ENCODE peak calls at places on chromosomes 3 and 15, in ten cellular contexts. T is sigmoid colon; M is bronchial epithelial cell; E is PC-3; D is cardiac muscle cell; K is left ventricle myocardium inferior; Y is CD8-positive, alpha-beta T cell; N is epithelial cell of proximal tubule; W is neuronal stem cell; R is heart left ventricle. H is an unnamed sample.

GRCh38 chr3:122727279-122727678 is 46.6 kb downstream of the PARP14 start:
- DNase-seq in T (no peak), M (no peak), E (no peak), D (no peak), K (no peak), Y (no peak), N (no peak), W (no peak), R (no peak), H (no peak)

GRCh38 chr15:99954361-99955180 is 221.3 kb upstream of the LYSMD4 start:
- DNase-seq in T (peak), M (no peak), E (no peak), D (no peak), K (no peak), Y (no peak), N (no peak), W (no peak), R (no peak), H (no peak)

GRCh38 chr15:74179101-74179841 is 5.8 kb downstream of the ISLR start:
- DNase-seq in T (peak), M (peak), E (peak), D (no peak), K (peak), Y (no peak), N (peak), W (no peak), R (peak), H (peak)

GRCh38 chr3:155161630-155162292 is 81.6 kb downstream of the MME start:
- DNase-seq in T (no peak), M (no peak), E (no peak), D (no peak), K (no peak), Y (no peak), N (peak), W (no peak), R (no peak), H (no peak)

GRCh38 chr15:70328137-70329115 is 230.7 kb upstream of the TLE3 start:
- DNase-seq in T (peak), M (no peak), E (no peak), D (no peak), K (peak), Y (no peak), N (no peak), W (no peak), R (no peak), H (peak)

GRCh38 chr3:13878711-13879101 is 1.2 kb downstream of the WNT7A start:
- DNase-seq in T (no peak), M (no peak), E (peak), D (peak), K (no peak), Y (no peak), N (no peak), W (peak), R (no peak), H (no peak)

GRCh38 chr3:151707216-151707615 is 26.5 kb upstream of the AADACL2 start:
- DNase-seq in T (no peak), M (peak), E (no peak), D (no peak), K (no peak), Y (no peak), N (no peak), W (no peak), R (no peak), H (no peak)

GRCh38 chr15:20353966-20354883 is 187.4 kb downstream of the GOLGA6L6 start:
- DNase-seq in T (peak), M (no peak), E (no peak), D (no peak), K (no peak), Y (no peak), N (no peak), W (no peak), R (peak), H (peak)

GRCh38 chr15:85956515-85957275 is 123.0 kb upstream of the AGBL1 start:
- DNase-seq in T (no peak), M (no peak), E (no peak), D (no peak), K (no peak), Y (no peak), N (no peak), W (no peak), R (no peak), H (no peak)

GRCh38 chr3:175325440-175325839 is 466.3 kb downstream of the NAALADL2 start:
- DNase-seq in T (no peak), M (peak), E (no peak), D (no peak), K (no peak), Y (no peak), N (no peak), W (no peak), R (no peak), H (no peak)

GRCh38 chr15:78695849-78696248 is 54.8 kb upstream of the CHRNB4 start:
- DNase-seq in T (no peak), M (no peak), E (no peak), D (no peak), K (no peak), Y (no peak), N (no peak), W (no peak), R (no peak), H (no peak)

GRCh38 chr3:128746881-128747280 is 20.9 kb downstream of the RAB7A start:
- DNase-seq in T (no peak), M (no peak), E (no peak), D (no peak), K (no peak), Y (no peak), N (no peak), W (no peak), R (no peak), H (no peak)

GRCh38 chr3:128745742-128746141 is 19.8 kb downstream of the RAB7A start:
- DNase-seq in T (no peak), M (no peak), E (no peak), D (no peak), K (no peak), Y (no peak), N (no peak), W (no peak), R (no peak), H (no peak)

GRCh38 chr3:128749035-128749434 is 23.1 kb downstream of the RAB7A start:
- DNase-seq in T (no peak), M (no peak), E (no peak), D (no peak), K (no peak), Y (no peak), N (no peak), W (no peak), R (no peak), H (no peak)

GRCh38 chr3:128753715-128754114 is 27.7 kb downstream of the RAB7A start:
- DNase-seq in T (no peak), M (no peak), E (no peak), D (no peak), K (no peak), Y (no peak), N (no peak), W (no peak), R (no peak), H (no peak)

GRCh38 chr3:128748527-128748926 is 22.5 kb downstream of the RAB7A start:
- DNase-seq in T (no peak), M (no peak), E (no peak), D (no peak), K (no peak), Y (no peak), N (no peak), W (no peak), R (no peak), H (no peak)
- H3K4me3 ChIP-seq in T (no peak), M (no peak), E (no peak), D (no peak), K (no peak), Y (no peak), N (no peak), W (no peak), R (no peak), H (no peak)

GRCh38 chr15:41493205-41493901 is at the start of gene ITPKA:
- DNase-seq in T (peak), M (peak), E (peak), D (peak), K (peak), Y (peak), N (no peak), W (peak), R (peak), H (peak)

GRCh38 chr15:41493902-41494189 is 172 bp downstream of the ITPKA start:
- DNase-seq in T (no peak), M (no peak), E (no peak), D (no peak), K (no peak), Y (no peak), N (no peak), W (no peak), R (no peak), H (no peak)

GRCh38 chr15:41494190-41494921 is 682 bp downstream of the ITPKA start:
- DNase-seq in T (no peak), M (no peak), E (peak), D (peak), K (no peak), Y (peak), N (no peak), W (peak), R (no peak), H (peak)

GRCh38 chr15:41495736-41496599 is 2.3 kb downstream of the ITPKA start:
- DNase-seq in T (no peak), M (no peak), E (no peak), D (peak), K (no peak), Y (no peak), N (no peak), W (peak), R (no peak), H (no peak)

GRCh38 chr15:41494922-41495735 is 1.5 kb downstream of the ITPKA start:
- DNase-seq in T (no peak), M (no peak), E (no peak), D (peak), K (no peak), Y (peak), N (no peak), W (peak), R (no peak), H (no peak)
- H3K4me3 ChIP-seq in T (no peak), M (peak), E (no peak), D (peak), K (peak), Y (peak), N (peak), W (peak), R (peak), H (no peak)

GRCh38 chr3:11908981-11909698 is 62.5 kb upstream of the TAMM41 start:
- DNase-seq in T (no peak), M (no peak), E (no peak), D (no peak), K (no peak), Y (no peak), N (no peak), W (no peak), R (no peak), H (peak)
- H3K4me3 ChIP-seq in T (no peak), M (no peak), E (no peak), D (no peak), K (no peak), Y (no peak), N (no peak), W (no peak), R (no peak), H (no peak)

GRCh38 chr3:45692866-45693265 is 3.7 kb downstream of the SACM1L start:
- DNase-seq in T (no peak), M (peak), E (no peak), D (no peak), K (no peak), Y (no peak), N (no peak), W (no peak), R (no peak), H (no peak)
- H3K4me3 ChIP-seq in T (no peak), M (no peak), E (no peak), D (no peak), K (no peak), Y (peak), N (no peak), W (no peak), R (no peak), H (no peak)

GRCh38 chr3:69541059-69541471 is 155.2 kb upstream of the FRMD4B start:
- DNase-seq in T (no peak), M (peak), E (no peak), D (peak), K (no peak), Y (no peak), N (peak), W (peak), R (peak), H (no peak)
- H3K4me3 ChIP-seq in T (no peak), M (peak), E (peak), D (peak), K (peak), Y (no peak), N (peak), W (no peak), R (peak), H (no peak)

GRCh38 chr3:129064969-129065726 is 4.6 kb downstream of the GP9 start:
- DNase-seq in T (no peak), M (no peak), E (no peak), D (no peak), K (no peak), Y (no peak), N (no peak), W (no peak), R (no peak), H (peak)

GRCh38 chr3:129065727-129066087 is 5.1 kb downstream of the GP9 start:
- DNase-seq in T (no peak), M (no peak), E (no peak), D (no peak), K (no peak), Y (no peak), N (no peak), W (no peak), R (no peak), H (no peak)

GRCh38 chr3:129063841-129064482 is 3.4 kb downstream of the GP9 start:
- DNase-seq in T (no peak), M (peak), E (no peak), D (no peak), K (no peak), Y (no peak), N (no peak), W (no peak), R (no peak), H (no peak)

GRCh38 chr3:129070086-129070875 is 9.7 kb downstream of the GP9 start:
- DNase-seq in T (no peak), M (no peak), E (no peak), D (no peak), K (no peak), Y (no peak), N (no peak), W (no peak), R (no peak), H (no peak)

DNA sequence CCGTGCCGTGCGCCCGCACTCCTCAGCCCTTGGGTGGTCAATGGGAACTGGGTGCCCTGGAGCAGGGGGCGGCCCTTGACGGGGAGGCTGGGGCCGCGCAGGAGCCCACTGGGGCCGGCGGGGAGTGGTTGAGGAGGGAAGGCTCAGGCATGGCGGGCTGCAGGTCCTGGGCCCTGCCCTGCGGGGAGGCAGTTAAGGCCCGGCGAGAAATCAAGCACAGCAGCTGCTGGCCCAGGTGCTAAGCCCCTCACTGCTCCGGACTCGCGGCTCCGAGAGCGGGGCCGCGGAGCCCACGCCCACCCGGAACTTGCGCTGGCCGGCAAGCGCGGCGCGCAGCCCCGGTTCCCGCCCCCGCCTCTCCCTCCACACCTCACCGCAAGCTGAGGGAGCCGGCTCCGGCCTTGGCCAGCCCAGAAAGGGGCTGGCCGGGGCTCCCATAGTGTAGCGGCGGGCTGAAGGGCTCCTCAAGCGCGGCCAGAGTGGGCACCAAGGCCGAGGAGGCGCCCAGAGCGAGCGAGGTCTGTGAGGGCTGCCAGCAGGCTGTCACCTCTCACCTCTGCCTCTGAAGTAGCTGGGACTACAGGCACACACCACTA is 7.8 kb downstream of the GP9 start:
- DNase-seq in T (no peak), M (no peak), E (no peak), D (no peak), K (no peak), Y (no peak), N (no peak), W (no peak), R (no peak), H (peak)
- H3K4me3 ChIP-seq in T (no peak), M (peak), E (no peak), D (no peak), K (peak), Y (peak), N (peak), W (no peak), R (peak), H (no peak)

GRCh38 chr3:170056710-170057454 is 19.1 kb downstream of the GPR160 start:
- DNase-seq in T (no peak), M (peak), E (no peak), D (no peak), K (no peak), Y (no peak), N (no peak), W (no peak), R (no peak), H (no peak)

GRCh38 chr3:170052398-170052797 is 14.6 kb downstream of the GPR160 start:
- DNase-seq in T (no peak), M (no peak), E (no peak), D (no peak), K (no peak), Y (no peak), N (no peak), W (no peak), R (no peak), H (no peak)

GRCh38 chr3:170055209-170055608 is 17.4 kb downstream of the GPR160 start:
- DNase-seq in T (no peak), M (peak), E (peak), D (no peak), K (no peak), Y (no peak), N (peak), W (no peak), R (no peak), H (no peak)

GRCh38 chr3:170057550-170057949 is 19.8 kb downstream of the GPR160 start:
- DNase-seq in T (no peak), M (no peak), E (no peak), D (no peak), K (no peak), Y (no peak), N (no peak), W (no peak), R (no peak), H (no peak)

GRCh38 chr3:170054204-170054603 is 16.4 kb downstream of the GPR160 start:
- DNase-seq in T (no peak), M (no peak), E (peak), D (no peak), K (no peak), Y (no peak), N (no peak), W (no peak), R (no peak), H (no peak)
- H3K4me3 ChIP-seq in T (no peak), M (no peak), E (no peak), D (no peak), K (no peak), Y (no peak), N (no peak), W (no peak), R (no peak), H (no peak)

DNA sequence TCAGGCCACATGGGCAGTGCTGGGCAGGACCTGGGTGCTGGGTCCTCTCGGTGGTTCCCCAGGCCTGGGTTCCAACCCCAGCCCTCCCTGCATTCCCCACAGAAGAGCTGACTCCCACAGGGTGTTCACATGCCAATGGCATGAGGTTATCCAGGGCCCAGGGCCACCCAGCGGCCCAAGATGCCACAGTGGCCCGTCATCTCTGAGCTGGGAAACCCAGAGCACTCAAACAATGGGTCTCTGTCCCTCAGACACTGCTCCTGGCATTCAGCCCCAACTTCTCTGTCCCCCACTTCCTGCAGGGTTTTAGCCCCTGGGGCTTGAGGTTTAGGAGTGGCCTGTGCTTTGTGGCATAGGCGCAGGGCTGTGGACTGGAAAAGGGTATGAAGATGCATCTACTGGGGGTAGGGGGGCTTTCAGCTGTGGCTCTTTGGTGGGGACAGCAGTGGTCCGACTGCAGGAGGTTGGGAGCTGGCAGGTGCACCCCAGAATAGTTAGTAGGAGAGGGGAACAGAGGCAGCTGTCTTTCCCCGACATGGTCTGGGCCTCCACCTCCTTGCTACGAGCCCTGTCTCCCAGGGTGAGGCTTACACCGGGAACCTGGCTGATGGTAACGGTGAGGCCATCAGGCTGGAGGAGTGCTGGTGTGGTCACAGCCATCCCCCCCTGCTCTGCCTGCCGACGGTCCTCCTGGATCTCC is 1.7 kb downstream of the CCDC9B start:
- DNase-seq in T (peak), M (peak), E (peak), D (no peak), K (peak), Y (no peak), N (peak), W (no peak), R (peak), H (peak)
- H3K4me3 ChIP-seq in T (peak), M (no peak), E (peak), D (no peak), K (peak), Y (no peak), N (peak), W (no peak), R (peak), H (no peak)

DNA sequence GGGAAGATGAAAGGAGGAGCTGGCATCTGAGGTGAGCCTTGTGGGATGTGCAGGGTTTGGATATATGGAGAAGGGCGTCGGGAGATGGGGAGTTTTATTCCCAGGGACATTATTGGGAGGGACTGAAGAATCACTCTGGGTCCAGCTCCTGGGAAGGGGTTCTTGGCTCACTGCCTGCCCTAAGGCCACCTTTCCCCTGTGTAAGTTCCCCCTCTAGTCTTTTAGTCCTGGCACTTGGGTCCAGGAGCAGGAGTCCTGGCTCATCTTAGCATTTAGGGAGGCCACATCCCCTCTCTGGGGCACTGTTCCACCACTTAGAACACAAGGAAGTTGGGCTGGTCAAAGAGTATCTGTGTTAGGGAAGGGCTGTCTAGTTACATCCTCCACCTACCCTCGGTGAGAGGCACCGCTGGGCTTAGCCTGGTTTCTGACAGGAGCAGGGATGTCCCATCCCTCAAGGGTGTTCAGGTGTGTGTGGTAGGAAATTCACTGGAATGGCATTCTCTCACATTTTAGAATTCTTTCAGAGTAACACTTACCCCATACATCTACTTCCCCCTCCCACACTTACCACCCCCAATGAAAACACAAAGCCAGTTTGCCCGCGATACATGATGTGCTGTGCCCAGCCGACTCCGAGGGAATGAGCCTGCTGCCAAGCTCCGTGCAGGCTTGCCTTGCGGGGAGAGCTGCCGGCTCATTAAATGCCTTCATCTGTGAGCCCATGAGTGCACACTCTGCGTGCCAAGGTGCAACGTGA is 86.7 kb downstream of the FAM43A start:
- DNase-seq in T (no peak), M (no peak), E (no peak), D (no peak), K (no peak), Y (no peak), N (no peak), W (no peak), R (no peak), H (no peak)
- H3K4me3 ChIP-seq in T (no peak), M (no peak), E (peak), D (no peak), K (no peak), Y (no peak), N (no peak), W (no peak), R (peak), H (no peak)